ENCODE peak calls at places on chromosomes 5 and 9, in seven cellular contexts. One of them, this sample, is unnamed.

GRCh38 chr9:135095470-135096407 is 8.3 kb downstream of the OLFM1 start:
- DNase-seq in lower leg skin: no peak
- DNase-seq in kidney epithelial cell: no peak
- DNase-seq in glutamatergic neuron: no peak
- DNase-seq in sigmoid colon: no peak
- DNase-seq in heart left ventricle: no peak
- DNase-seq in HCT116: no peak
- DNase-seq in this sample: no peak

GRCh38 chr9:123712399-123712798 is 217.5 kb downstream of the DENND1A start:
- DNase-seq in lower leg skin: no peak
- DNase-seq in kidney epithelial cell: no peak
- DNase-seq in glutamatergic neuron: no peak
- DNase-seq in sigmoid colon: no peak
- DNase-seq in heart left ventricle: no peak
- DNase-seq in HCT116: no peak
- DNase-seq in this sample: no peak

GRCh38 chr9:111895996-111896941 is at the start of gene UGCG:
- DNase-seq in lower leg skin: peak
- DNase-seq in kidney epithelial cell: peak
- DNase-seq in glutamatergic neuron: peak
- DNase-seq in sigmoid colon: peak
- DNase-seq in heart left ventricle: peak
- DNase-seq in HCT116: peak
- DNase-seq in this sample: peak

GRCh38 chr9:5025416-5025815 is 40.3 kb downstream of the JAK2 start:
- DNase-seq in lower leg skin: peak
- DNase-seq in kidney epithelial cell: no peak
- DNase-seq in glutamatergic neuron: no peak
- DNase-seq in sigmoid colon: no peak
- DNase-seq in heart left ventricle: no peak
- DNase-seq in HCT116: no peak
- DNase-seq in this sample: peak

GRCh38 chr9:36728651-36729520 is 156.2 kb downstream of the MELK start:
- DNase-seq in lower leg skin: no peak
- DNase-seq in kidney epithelial cell: peak
- DNase-seq in glutamatergic neuron: peak
- DNase-seq in sigmoid colon: no peak
- DNase-seq in heart left ventricle: peak
- DNase-seq in HCT116: peak
- DNase-seq in this sample: peak

GRCh38 chr5:60492958-60493357 is 207.0 kb downstream of the DEPDC1B start:
- DNase-seq in lower leg skin: no peak
- DNase-seq in kidney epithelial cell: no peak
- DNase-seq in glutamatergic neuron: no peak
- DNase-seq in sigmoid colon: no peak
- DNase-seq in heart left ventricle: no peak
- DNase-seq in HCT116: no peak
- DNase-seq in this sample: no peak

GRCh38 chr5:32225445-32225844 is 51.3 kb upstream of the GOLPH3 start:
- DNase-seq in lower leg skin: no peak
- DNase-seq in kidney epithelial cell: peak
- DNase-seq in glutamatergic neuron: no peak
- DNase-seq in sigmoid colon: peak
- DNase-seq in heart left ventricle: no peak
- DNase-seq in HCT116: no peak
- DNase-seq in this sample: peak

GRCh38 chr9:128838338-128838737 is 8.7 kb upstream of the SPOUT1 start:
- DNase-seq in lower leg skin: no peak
- DNase-seq in kidney epithelial cell: no peak
- DNase-seq in glutamatergic neuron: no peak
- DNase-seq in sigmoid colon: no peak
- DNase-seq in heart left ventricle: no peak
- DNase-seq in HCT116: no peak
- DNase-seq in this sample: no peak

GRCh38 chr5:138568061-138568824 is 7.0 kb downstream of the HSPA9 start:
- DNase-seq in lower leg skin: no peak
- DNase-seq in kidney epithelial cell: peak
- DNase-seq in glutamatergic neuron: no peak
- DNase-seq in sigmoid colon: no peak
- DNase-seq in heart left ventricle: no peak
- DNase-seq in HCT116: no peak
- DNase-seq in this sample: peak

GRCh38 chr5:41962491-41962890 is 37.4 kb downstream of the FBXO4 start:
- DNase-seq in lower leg skin: no peak
- DNase-seq in kidney epithelial cell: no peak
- DNase-seq in glutamatergic neuron: no peak
- DNase-seq in sigmoid colon: no peak
- DNase-seq in heart left ventricle: no peak
- DNase-seq in HCT116: no peak
- DNase-seq in this sample: no peak

GRCh38 chr5:78903936-78904335 is 81.2 kb downstream of the ARSB start:
- DNase-seq in lower leg skin: no peak
- DNase-seq in kidney epithelial cell: no peak
- DNase-seq in glutamatergic neuron: no peak
- DNase-seq in sigmoid colon: no peak
- DNase-seq in heart left ventricle: no peak
- DNase-seq in HCT116: no peak
- DNase-seq in this sample: peak

GRCh38 chr5:137561572-137561971 is 62.4 kb upstream of the SPOCK1 start:
- DNase-seq in lower leg skin: no peak
- DNase-seq in kidney epithelial cell: no peak
- DNase-seq in glutamatergic neuron: no peak
- DNase-seq in sigmoid colon: no peak
- DNase-seq in heart left ventricle: no peak
- DNase-seq in HCT116: no peak
- DNase-seq in this sample: no peak

GRCh38 chr5:173271371-173271770 is 36.4 kb upstream of the NKX2-5 start:
- DNase-seq in lower leg skin: no peak
- DNase-seq in kidney epithelial cell: no peak
- DNase-seq in glutamatergic neuron: no peak
- DNase-seq in sigmoid colon: no peak
- DNase-seq in heart left ventricle: no peak
- DNase-seq in HCT116: no peak
- DNase-seq in this sample: no peak

GRCh38 chr9:126459126-126459525 is 132.5 kb downstream of the MVB12B start:
- DNase-seq in lower leg skin: no peak
- DNase-seq in kidney epithelial cell: no peak
- DNase-seq in glutamatergic neuron: no peak
- DNase-seq in sigmoid colon: no peak
- DNase-seq in heart left ventricle: no peak
- DNase-seq in HCT116: no peak
- DNase-seq in this sample: no peak

GRCh38 chr5:16147179-16147900 is 32.3 kb downstream of the MARCHF11 start:
- DNase-seq in lower leg skin: no peak
- DNase-seq in kidney epithelial cell: no peak
- DNase-seq in glutamatergic neuron: no peak
- DNase-seq in sigmoid colon: no peak
- DNase-seq in heart left ventricle: no peak
- DNase-seq in HCT116: no peak
- DNase-seq in this sample: no peak

GRCh38 chr9:122445155-122445749 is 32.5 kb downstream of the OR1J1 start:
- DNase-seq in lower leg skin: no peak
- DNase-seq in kidney epithelial cell: no peak
- DNase-seq in glutamatergic neuron: no peak
- DNase-seq in sigmoid colon: no peak
- DNase-seq in heart left ventricle: no peak
- DNase-seq in HCT116: no peak
- DNase-seq in this sample: peak

GRCh38 chr5:154712518-154713437 is 42.4 kb upstream of the LARP1 start:
- DNase-seq in lower leg skin: no peak
- DNase-seq in kidney epithelial cell: no peak
- DNase-seq in glutamatergic neuron: no peak
- DNase-seq in sigmoid colon: peak
- DNase-seq in heart left ventricle: no peak
- DNase-seq in HCT116: peak
- DNase-seq in this sample: no peak

DNA sequence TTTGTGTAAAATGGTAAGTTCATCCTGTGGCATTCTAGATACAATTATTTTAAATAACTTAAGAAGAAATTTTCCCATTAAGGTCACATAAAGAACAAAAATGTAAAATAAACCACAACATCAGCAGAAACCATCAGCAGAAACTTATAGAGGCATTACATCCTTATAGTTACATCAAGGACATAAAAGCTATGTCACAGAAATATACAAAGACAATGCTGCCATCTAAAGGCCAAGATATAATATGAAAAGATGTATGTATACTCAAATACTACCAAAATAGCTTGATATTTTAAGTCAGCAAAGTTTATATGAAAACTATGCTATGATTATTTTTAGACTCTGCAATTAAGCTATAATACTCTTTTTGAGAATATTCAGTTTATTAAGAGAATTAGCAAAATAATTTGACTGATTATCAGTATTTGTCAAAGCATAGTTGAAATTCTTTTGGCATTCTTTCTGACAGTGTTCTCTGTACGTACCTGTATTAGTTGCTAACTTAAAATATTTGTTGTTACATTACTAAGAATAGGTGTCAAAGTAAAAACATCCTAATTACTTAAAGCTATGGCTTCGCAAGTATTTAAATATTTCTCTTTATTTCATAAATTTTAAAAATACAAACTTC is 36.2 kb downstream of the FBXL17 start:
- DNase-seq in lower leg skin: no peak
- DNase-seq in kidney epithelial cell: no peak
- DNase-seq in glutamatergic neuron: no peak
- DNase-seq in sigmoid colon: no peak
- DNase-seq in heart left ventricle: no peak
- DNase-seq in HCT116: peak
- DNase-seq in this sample: peak
- TF ChIP-seq CTCF in lower leg skin: no peak
- TF ChIP-seq CTCF in kidney epithelial cell: peak
- TF ChIP-seq CTCF in glutamatergic neuron: peak
- TF ChIP-seq CTCF in sigmoid colon: no peak
- TF ChIP-seq CTCF in heart left ventricle: peak
- TF ChIP-seq CTCF in HCT116: peak
- TF ChIP-seq CTCF in this sample: peak

DNA sequence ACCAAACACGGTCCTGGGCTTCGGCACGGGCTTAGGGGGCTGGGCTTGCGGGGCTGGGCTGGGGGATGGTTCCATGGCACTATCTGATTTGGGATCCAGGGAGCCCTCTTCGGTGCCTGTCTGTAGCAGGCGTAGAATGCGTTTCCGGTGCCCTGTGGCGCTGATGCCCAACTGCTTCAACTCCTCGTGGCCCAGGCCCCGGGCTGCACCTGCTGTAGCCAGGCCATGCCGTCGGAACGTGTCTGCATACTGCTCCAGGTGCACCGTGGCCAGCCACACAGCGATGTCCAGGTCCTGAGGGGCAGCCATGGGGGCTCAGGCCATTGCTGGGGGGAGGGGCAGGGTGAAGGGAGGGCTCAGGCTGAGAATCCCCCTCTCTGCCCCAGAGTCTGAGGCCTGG is 1.9 kb downstream of the ARAP3 start:
- DNase-seq in lower leg skin: no peak
- DNase-seq in kidney epithelial cell: no peak
- DNase-seq in glutamatergic neuron: no peak
- DNase-seq in sigmoid colon: no peak
- DNase-seq in heart left ventricle: no peak
- DNase-seq in HCT116: no peak
- DNase-seq in this sample: no peak
- TF ChIP-seq CTCF in lower leg skin: no peak
- TF ChIP-seq CTCF in kidney epithelial cell: no peak
- TF ChIP-seq CTCF in glutamatergic neuron: no peak
- TF ChIP-seq CTCF in sigmoid colon: no peak
- TF ChIP-seq CTCF in heart left ventricle: no peak
- TF ChIP-seq CTCF in HCT116: no peak
- TF ChIP-seq CTCF in this sample: no peak

GRCh38 chr5:142011572-142012185 is 1.1 kb downstream of the GNPDA1 start:
- DNase-seq in lower leg skin: no peak
- DNase-seq in kidney epithelial cell: no peak
- DNase-seq in glutamatergic neuron: no peak
- DNase-seq in sigmoid colon: no peak
- DNase-seq in heart left ventricle: no peak
- DNase-seq in HCT116: no peak
- DNase-seq in this sample: no peak

GRCh38 chr5:142013734-142014495 is 1.1 kb upstream of the GNPDA1 start:
- DNase-seq in lower leg skin: peak
- DNase-seq in kidney epithelial cell: no peak
- DNase-seq in glutamatergic neuron: no peak
- DNase-seq in sigmoid colon: peak
- DNase-seq in heart left ventricle: peak
- DNase-seq in HCT116: no peak
- DNase-seq in this sample: peak

GRCh38 chr5:142012186-142012785 is 541 bp downstream of the GNPDA1 start:
- DNase-seq in lower leg skin: peak
- DNase-seq in kidney epithelial cell: no peak
- DNase-seq in glutamatergic neuron: peak
- DNase-seq in sigmoid colon: peak
- DNase-seq in heart left ventricle: peak
- DNase-seq in HCT116: peak
- DNase-seq in this sample: peak

GRCh38 chr5:142014911-142015584 is 2.2 kb upstream of the GNPDA1 start:
- DNase-seq in lower leg skin: peak
- DNase-seq in kidney epithelial cell: peak
- DNase-seq in glutamatergic neuron: no peak
- DNase-seq in sigmoid colon: no peak
- DNase-seq in heart left ventricle: peak
- DNase-seq in HCT116: peak
- DNase-seq in this sample: peak

DNA sequence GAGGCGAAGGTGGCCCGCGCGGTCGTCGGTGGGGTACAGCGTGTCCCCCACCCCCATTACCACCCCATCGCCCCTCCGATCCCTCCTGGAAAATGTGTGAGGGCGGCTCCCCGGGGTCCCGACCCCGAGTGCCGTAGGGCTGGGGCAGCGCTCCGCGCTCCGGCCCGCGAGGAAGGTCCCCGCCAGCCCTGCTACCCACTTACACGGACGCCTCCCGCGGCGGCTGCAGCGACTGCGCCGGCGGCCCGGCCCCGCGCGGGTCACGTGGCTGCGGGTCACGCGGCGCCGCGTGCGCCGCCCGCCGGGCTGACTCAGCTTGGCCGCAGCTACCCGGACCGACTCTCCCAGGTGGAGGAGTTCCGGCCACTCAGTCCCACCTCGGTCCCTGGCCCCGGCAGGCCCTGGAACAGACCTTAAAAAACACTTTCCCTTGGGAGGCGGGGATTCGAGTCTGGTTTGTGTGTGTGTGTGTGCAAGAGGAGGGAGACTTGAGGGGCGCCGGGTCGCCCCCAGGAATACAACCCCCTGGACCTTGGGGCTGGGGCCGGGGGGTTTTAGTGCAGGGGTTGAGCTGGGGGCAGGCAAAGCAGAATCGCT is at the start of gene GNPDA1:
- DNase-seq in lower leg skin: peak
- DNase-seq in kidney epithelial cell: peak
- DNase-seq in glutamatergic neuron: peak
- DNase-seq in sigmoid colon: peak
- DNase-seq in heart left ventricle: peak
- DNase-seq in HCT116: peak
- DNase-seq in this sample: peak
- TF ChIP-seq CTCF in lower leg skin: no peak
- TF ChIP-seq CTCF in kidney epithelial cell: no peak
- TF ChIP-seq CTCF in glutamatergic neuron: no peak
- TF ChIP-seq CTCF in sigmoid colon: no peak
- TF ChIP-seq CTCF in heart left ventricle: peak
- TF ChIP-seq CTCF in HCT116: no peak
- TF ChIP-seq CTCF in this sample: no peak

DNA sequence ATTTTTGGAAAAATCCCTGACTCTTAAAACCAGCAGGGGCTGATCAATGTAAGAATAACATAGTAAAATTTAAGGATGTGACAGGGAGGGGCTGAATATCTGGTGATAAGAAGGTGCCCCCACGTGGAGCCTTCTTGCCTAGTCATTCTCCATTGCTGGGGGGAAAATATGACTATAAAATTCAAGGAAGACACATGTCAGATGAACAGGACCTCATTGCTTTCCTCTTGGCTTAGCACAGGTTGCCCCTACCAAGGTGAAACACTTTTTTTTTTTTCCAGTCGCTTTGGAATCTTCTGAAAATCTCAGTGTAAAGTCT is 310.9 kb downstream of the EFNA5 start:
- DNase-seq in lower leg skin: no peak
- DNase-seq in kidney epithelial cell: no peak
- DNase-seq in glutamatergic neuron: no peak
- DNase-seq in sigmoid colon: no peak
- DNase-seq in heart left ventricle: no peak
- DNase-seq in HCT116: no peak
- DNase-seq in this sample: no peak
- TF ChIP-seq CTCF in lower leg skin: no peak
- TF ChIP-seq CTCF in kidney epithelial cell: no peak
- TF ChIP-seq CTCF in glutamatergic neuron: no peak
- TF ChIP-seq CTCF in sigmoid colon: no peak
- TF ChIP-seq CTCF in heart left ventricle: no peak
- TF ChIP-seq CTCF in HCT116: no peak
- TF ChIP-seq CTCF in this sample: peak